ENCODE peak calls at places on chromosome 17, in seven cellular contexts. T is stimulated activated CD8-positive, alpha-beta memory T cell treated with anti-CD3 and anti-CD28 coated beads, Interleukin-7, amount 100 ng/mL, for 24 hours; Y is astrocyte of the spinal cord; N is HEK293T; Z is activated gamma-delta T cell treated with anti-CD3 and anti-CD28 coated beads, Interleukin-2, amount 50 U/mL, for 16 hours; Q is EH; H is neural crest cell. J is an unnamed sample.

GRCh38 chr17:43056051-43056450 is 31.0 kb downstream of the RND2 start:
- DNase-seq in T (no peak), Y (no peak), N (no peak), Z (no peak), Q (no peak), H (no peak), J (no peak)

GRCh38 chr17:78117027-78117981 is 11.3 kb downstream of the TMC6 start:
- DNase-seq in T (no peak), Y (no peak), N (no peak), Z (no peak), Q (peak; percentile 16), H (no peak), J (no peak)

GRCh38 chr17:45440161-45440859 is 7.6 kb upstream of the ARHGAP27 start:
- DNase-seq in T (no peak), Y (peak; percentile 6), N (no peak), Z (no peak), Q (no peak), H (no peak), J (no peak)

GRCh38 chr17:45038771-45039634 is 12.4 kb downstream of the DCAKD start:
- DNase-seq in T (no peak), Y (no peak), N (no peak), Z (no peak), Q (no peak), H (no peak), J (peak; percentile 72)

GRCh38 chr17:64632193-64632592 is 29.9 kb downstream of the SMURF2 start:
- DNase-seq in T (no peak), Y (no peak), N (no peak), Z (no peak), Q (no peak), H (no peak), J (no peak)

GRCh38 chr17:63516910-63517824 is 6.0 kb upstream of the KCNH6 start:
- DNase-seq in T (no peak), Y (peak; percentile 7), N (no peak), Z (no peak), Q (peak; percentile 80), H (no peak), J (peak; percentile 14)

GRCh38 chr17:21214777-21215541 is 998 bp upstream of the TMEM11 start:
- DNase-seq in T (no peak), Y (no peak), N (no peak), Z (no peak), Q (peak; percentile 50), H (peak; percentile 7), J (no peak)

GRCh38 chr17:78759203-78759968 is 22.7 kb downstream of the CYTH1 start:
- DNase-seq in T (no peak), Y (peak; percentile 82), N (no peak), Z (peak; percentile 61), Q (no peak), H (no peak), J (peak; percentile 61)

GRCh38 chr17:19645608-19646250 is 2.8 kb upstream of the ALDH3A2 start:
- DNase-seq in T (peak; percentile 5), Y (no peak), N (peak; percentile 46), Z (no peak), Q (peak; percentile 7), H (peak; percentile 35), J (peak; percentile 34)

GRCh38 chr17:2693561-2694380 is 17.8 kb downstream of the CLUH start:
- DNase-seq in T (no peak), Y (no peak), N (no peak), Z (no peak), Q (no peak), H (no peak), J (no peak)

GRCh38 chr17:4331614-4332013 is 34.9 kb downstream of the UBE2G1 start:
- DNase-seq in T (no peak), Y (no peak), N (no peak), Z (no peak), Q (no peak), H (no peak), J (no peak)

GRCh38 chr17:17052462-17053221 is 10.4 kb downstream of the MPRIP start:
- DNase-seq in T (no peak), Y (no peak), N (no peak), Z (no peak), Q (no peak), H (no peak), J (no peak)

GRCh38 chr17:68981288-68981687 is 26.1 kb upstream of the ABCA8 start:
- DNase-seq in T (no peak), Y (peak; percentile 85), N (no peak), Z (no peak), Q (peak; percentile 4), H (no peak), J (peak; percentile 92)

GRCh38 chr17:12990041-12990808 is 27.6 kb downstream of the ELAC2 start:
- DNase-seq in T (no peak), Y (no peak), N (no peak), Z (no peak), Q (no peak), H (no peak), J (no peak)

GRCh38 chr17:28282596-28282995 is 36.4 kb upstream of the TMEM97 start:
- DNase-seq in T (no peak), Y (peak; percentile 79), N (no peak), Z (no peak), Q (peak; percentile 91), H (no peak), J (peak; percentile 72)

GRCh38 chr17:2400474-2400866 is 390 bp downstream of the MNT start:
- DNase-seq in T (no peak), Y (peak; percentile 46), N (peak; percentile 46), Z (peak; percentile 51), Q (peak; percentile 60), H (peak; percentile 61), J (peak; percentile 60)

GRCh38 chr17:43216369-43216761 is 4.7 kb downstream of the TMEM106A start:
- DNase-seq in T (no peak), Y (no peak), N (no peak), Z (no peak), Q (no peak), H (no peak), J (no peak)

GRCh38 chr17:72682597-72682996 is 409.9 kb downstream of the SLC39A11 start:
- DNase-seq in T (no peak), Y (peak; percentile 23), N (no peak), Z (no peak), Q (peak; percentile 84), H (no peak), J (no peak)

GRCh38 chr17:47895254-47895855 is 681 bp upstream of the SP2 start:
- DNase-seq in T (peak; percentile 8), Y (no peak), N (no peak), Z (peak; percentile 6), Q (peak; percentile 35), H (no peak), J (peak; percentile 51)

GRCh38 chr17:55601874-55602364 is 90.7 kb upstream of the SMIM36 start:
- DNase-seq in T (no peak), Y (peak; percentile 71), N (peak; percentile 24), Z (no peak), Q (peak; percentile 62), H (peak; percentile 14), J (peak; percentile 74)

GRCh38 chr17:2779545-2779944 is 16.7 kb upstream of the RAP1GAP2 start:
- DNase-seq in T (no peak), Y (no peak), N (no peak), Z (no peak), Q (no peak), H (no peak), J (no peak)

GRCh38 chr17:61245706-61246135 is 153.9 kb upstream of the TBX2 start:
- DNase-seq in T (no peak), Y (no peak), N (no peak), Z (no peak), Q (no peak), H (no peak), J (no peak)

GRCh38 chr17:40540448-40540847 is 24.8 kb downstream of the CCR7 start:
- DNase-seq in T (no peak), Y (no peak), N (no peak), Z (peak; percentile 59), Q (no peak), H (no peak), J (no peak)

J was measured in cardiac fibroblast.